ENCODE peak calls at places on chromosomes 4 and X, in nine cellular contexts. One of them, this sample, is unnamed.

GRCh38 chr4:1409079-1409805 is 3.0 kb upstream of the NKX1-1 start:
- DNase-seq in skeletal muscle cell: no peak
- DNase-seq in progenitor cell of endocrine pancreas: no peak
- DNase-seq in cardiac septum: peak; percentile 74
- DNase-seq in NCI-H748 treated with DMSO at 0.1 percent for 48 hours: no peak
- DNase-seq in GF-D8: no peak
- DNase-seq in pulmonary artery endothelial cell: no peak
- DNase-seq in HL-60: no peak
- DNase-seq in H4: no peak
- DNase-seq in this sample: no peak

GRCh38 chr4:184444953-184445309 is 29.4 kb downstream of the IRF2 start:
- DNase-seq in cardiac septum: no peak
- DNase-seq in H4: no peak
- DNase-seq in NCI-H748 treated with DMSO at 0.1 percent for 48 hours: no peak
- DNase-seq in progenitor cell of endocrine pancreas: no peak
- DNase-seq in HL-60: peak; percentile 71
- DNase-seq in pulmonary artery endothelial cell: no peak
- DNase-seq in GF-D8: no peak
- DNase-seq in skeletal muscle cell: no peak
- DNase-seq in this sample: no peak

GRCh38 chr4:139229534-139230039 is 50.4 kb downstream of the MGARP start:
- DNase-seq in progenitor cell of endocrine pancreas: no peak
- DNase-seq in H4: peak; percentile 34
- DNase-seq in skeletal muscle cell: no peak
- DNase-seq in cardiac septum: no peak
- DNase-seq in GF-D8: peak; percentile 34
- DNase-seq in pulmonary artery endothelial cell: peak; percentile 15
- DNase-seq in HL-60: peak; percentile 29
- DNase-seq in NCI-H748 treated with DMSO at 0.1 percent for 48 hours: peak; percentile 12
- DNase-seq in this sample: peak; percentile 68

GRCh38 chrX:22689290-22689689 is 310.5 kb upstream of the DDX53 start:
- DNase-seq in NCI-H748 treated with DMSO at 0.1 percent for 48 hours: no peak
- DNase-seq in skeletal muscle cell: no peak
- DNase-seq in cardiac septum: no peak
- DNase-seq in H4: no peak
- DNase-seq in progenitor cell of endocrine pancreas: no peak
- DNase-seq in HL-60: no peak
- DNase-seq in GF-D8: no peak
- DNase-seq in pulmonary artery endothelial cell: no peak
- DNase-seq in this sample: no peak

GRCh38 chr4:145414224-145414623 is 67.4 kb upstream of the SMAD1 start:
- DNase-seq in HL-60: no peak
- DNase-seq in progenitor cell of endocrine pancreas: no peak
- DNase-seq in H4: no peak
- DNase-seq in cardiac septum: no peak
- DNase-seq in pulmonary artery endothelial cell: no peak
- DNase-seq in skeletal muscle cell: no peak
- DNase-seq in NCI-H748 treated with DMSO at 0.1 percent for 48 hours: no peak
- DNase-seq in GF-D8: no peak
- DNase-seq in this sample: no peak

GRCh38 chr4:2662598-2662997 is 93.5 kb downstream of the TNIP2 start:
- DNase-seq in HL-60: no peak
- DNase-seq in skeletal muscle cell: peak; percentile 85
- DNase-seq in progenitor cell of endocrine pancreas: no peak
- DNase-seq in cardiac septum: no peak
- DNase-seq in H4: no peak
- DNase-seq in NCI-H748 treated with DMSO at 0.1 percent for 48 hours: no peak
- DNase-seq in GF-D8: no peak
- DNase-seq in pulmonary artery endothelial cell: no peak
- DNase-seq in this sample: no peak

GRCh38 chrX:70166601-70167590 is 10.4 kb upstream of the DGAT2L6 start:
- DNase-seq in GF-D8: no peak
- DNase-seq in pulmonary artery endothelial cell: no peak
- DNase-seq in cardiac septum: no peak
- DNase-seq in NCI-H748 treated with DMSO at 0.1 percent for 48 hours: no peak
- DNase-seq in HL-60: no peak
- DNase-seq in progenitor cell of endocrine pancreas: no peak
- DNase-seq in H4: peak; percentile 82
- DNase-seq in skeletal muscle cell: peak; percentile 49
- DNase-seq in this sample: peak; percentile 96

GRCh38 chr4:119627267-119628190 is 1.1 kb downstream of the PDE5A start:
- DNase-seq in cardiac septum: peak; percentile 83
- DNase-seq in GF-D8: no peak
- DNase-seq in HL-60: peak; percentile 19
- DNase-seq in H4: peak; percentile 83
- DNase-seq in NCI-H748 treated with DMSO at 0.1 percent for 48 hours: peak; percentile 32
- DNase-seq in progenitor cell of endocrine pancreas: peak; percentile 65
- DNase-seq in skeletal muscle cell: no peak
- DNase-seq in pulmonary artery endothelial cell: no peak
- DNase-seq in this sample: peak; percentile 42

GRCh38 chr4:16199132-16199531 is 27.1 kb downstream of the TAPT1 start:
- DNase-seq in skeletal muscle cell: no peak
- DNase-seq in GF-D8: no peak
- DNase-seq in progenitor cell of endocrine pancreas: no peak
- DNase-seq in pulmonary artery endothelial cell: no peak
- DNase-seq in NCI-H748 treated with DMSO at 0.1 percent for 48 hours: peak; percentile 11
- DNase-seq in cardiac septum: no peak
- DNase-seq in HL-60: no peak
- DNase-seq in H4: peak; percentile 24
- DNase-seq in this sample: peak; percentile 43

GRCh38 chr4:163395055-163395454 is 51.4 kb downstream of the NPY5R start:
- DNase-seq in GF-D8: no peak
- DNase-seq in cardiac septum: no peak
- DNase-seq in progenitor cell of endocrine pancreas: no peak
- DNase-seq in pulmonary artery endothelial cell: no peak
- DNase-seq in HL-60: no peak
- DNase-seq in NCI-H748 treated with DMSO at 0.1 percent for 48 hours: no peak
- DNase-seq in H4: peak; percentile 45
- DNase-seq in skeletal muscle cell: no peak
- DNase-seq in this sample: no peak

GRCh38 chrX:155246748-155247147 is 17.5 kb downstream of the RAB39B start:
- DNase-seq in H4: no peak
- DNase-seq in NCI-H748 treated with DMSO at 0.1 percent for 48 hours: no peak
- DNase-seq in GF-D8: no peak
- DNase-seq in cardiac septum: no peak
- DNase-seq in skeletal muscle cell: no peak
- DNase-seq in HL-60: no peak
- DNase-seq in progenitor cell of endocrine pancreas: no peak
- DNase-seq in pulmonary artery endothelial cell: no peak
- DNase-seq in this sample: no peak

GRCh38 chr4:76078033-76078613 is 3.6 kb downstream of the ART3 start:
- DNase-seq in NCI-H748 treated with DMSO at 0.1 percent for 48 hours: no peak
- DNase-seq in H4: no peak
- DNase-seq in progenitor cell of endocrine pancreas: no peak
- DNase-seq in pulmonary artery endothelial cell: no peak
- DNase-seq in HL-60: no peak
- DNase-seq in skeletal muscle cell: peak; percentile 76
- DNase-seq in cardiac septum: no peak
- DNase-seq in GF-D8: no peak
- DNase-seq in this sample: no peak

GRCh38 chr4:98341309-98341708 is 80.1 kb downstream of the RAP1GDS1 start:
- DNase-seq in H4: no peak
- DNase-seq in skeletal muscle cell: peak; percentile 20
- DNase-seq in HL-60: no peak
- DNase-seq in progenitor cell of endocrine pancreas: no peak
- DNase-seq in GF-D8: no peak
- DNase-seq in NCI-H748 treated with DMSO at 0.1 percent for 48 hours: no peak
- DNase-seq in pulmonary artery endothelial cell: no peak
- DNase-seq in cardiac septum: no peak
- DNase-seq in this sample: no peak

GRCh38 chr4:140151700-140152014 is 2.3 kb downstream of the MAML3 start:
- DNase-seq in GF-D8: peak; percentile 80
- DNase-seq in HL-60: peak; percentile 92
- DNase-seq in progenitor cell of endocrine pancreas: peak; percentile 72
- DNase-seq in skeletal muscle cell: no peak
- DNase-seq in NCI-H748 treated with DMSO at 0.1 percent for 48 hours: peak; percentile 79
- DNase-seq in pulmonary artery endothelial cell: peak; percentile 85
- DNase-seq in H4: peak; percentile 86
- DNase-seq in cardiac septum: peak; percentile 91
- DNase-seq in this sample: peak; percentile 87

This sample was measured in SK-MEL-5.